ENCODE peak calls at places on chromosomes 12 and 14, in five cellular contexts. B is heart left ventricle, W is endothelial cell of umbilical vein, S is sigmoid colon, T is suprapubic skin. E is an unnamed sample. For H3K9me3, the result is how much of the 10 kb centered on the place peaks cover.

GRCh38 chr14:68157971-68158371 is 338.4 kb downstream of the RAD51B start:
- DNase-seq in T (no peak), W (no peak), B (no peak), S (no peak), E (no peak)

GRCh38 chr14:91105673-91106072 is 8.2 kb upstream of the DGLUCY start:
- DNase-seq in B (no peak), S (no peak), W (no peak), T (no peak), E (no peak)

GRCh38 chr14:54189358-54190354 is 207.2 kb upstream of the CDKN3 start:
- DNase-seq in S (no peak), W (peak), T (no peak), B (no peak), E (no peak)

GRCh38 chr14:57583396-57583795 is 89.7 kb upstream of the CCDC198 start:
- DNase-seq in S (no peak), T (no peak), B (no peak), W (no peak), E (no peak)

GRCh38 chr14:22780105-22780679 is 13.7 kb downstream of the OXA1L start:
- DNase-seq in T (no peak), S (no peak), B (no peak), W (peak), E (no peak)

GRCh38 chr14:102870994-102871831 is 51.2 kb upstream of the AMN start:
- DNase-seq in B (peak), W (no peak), T (no peak), S (no peak), E (no peak)

GRCh38 chr14:64986578-64987571 is at the start of gene FNTB:
- DNase-seq in S (peak), W (peak), T (peak), B (peak), E (peak)

GRCh38 chr14:68248481-68249255 is 429.1 kb downstream of the RAD51B start:
- DNase-seq in T (no peak), W (peak), S (peak), B (peak), E (no peak)

GRCh38 chr12:6375269-6376078 is at the start of gene SCNN1A:
- DNase-seq in W (no peak), T (no peak), B (no peak), S (peak), E (no peak)

GRCh38 chr14:53247596-53248370 is 94.7 kb upstream of the DDHD1 start:
- DNase-seq in S (no peak), B (no peak), W (no peak), T (no peak), E (no peak)

GRCh38 chr12:48973992-48974673 is 2.6 kb upstream of the WNT10B start:
- DNase-seq in B (no peak), S (peak), W (peak), T (no peak), E (no peak)

GRCh38 chr12:80400591-80400991 is 43.4 kb upstream of the PTPRQ start:
- DNase-seq in S (no peak), B (peak), W (peak), T (no peak), E (no peak)

GRCh38 chr14:40003773-40004172 is 571.5 kb upstream of the FBXO33 start:
- DNase-seq in S (no peak), T (no peak), B (no peak), W (no peak), E (no peak)

GRCh38 chr12:55705802-55706402 is 1.8 kb downstream of the ITGA7 start:
- DNase-seq in B (no peak), T (no peak), W (no peak), S (no peak), E (no peak)
- TF ChIP-seq POLR2A in B (no peak), T (no peak), W (no peak), S (peak), E (no peak)

DNA sequence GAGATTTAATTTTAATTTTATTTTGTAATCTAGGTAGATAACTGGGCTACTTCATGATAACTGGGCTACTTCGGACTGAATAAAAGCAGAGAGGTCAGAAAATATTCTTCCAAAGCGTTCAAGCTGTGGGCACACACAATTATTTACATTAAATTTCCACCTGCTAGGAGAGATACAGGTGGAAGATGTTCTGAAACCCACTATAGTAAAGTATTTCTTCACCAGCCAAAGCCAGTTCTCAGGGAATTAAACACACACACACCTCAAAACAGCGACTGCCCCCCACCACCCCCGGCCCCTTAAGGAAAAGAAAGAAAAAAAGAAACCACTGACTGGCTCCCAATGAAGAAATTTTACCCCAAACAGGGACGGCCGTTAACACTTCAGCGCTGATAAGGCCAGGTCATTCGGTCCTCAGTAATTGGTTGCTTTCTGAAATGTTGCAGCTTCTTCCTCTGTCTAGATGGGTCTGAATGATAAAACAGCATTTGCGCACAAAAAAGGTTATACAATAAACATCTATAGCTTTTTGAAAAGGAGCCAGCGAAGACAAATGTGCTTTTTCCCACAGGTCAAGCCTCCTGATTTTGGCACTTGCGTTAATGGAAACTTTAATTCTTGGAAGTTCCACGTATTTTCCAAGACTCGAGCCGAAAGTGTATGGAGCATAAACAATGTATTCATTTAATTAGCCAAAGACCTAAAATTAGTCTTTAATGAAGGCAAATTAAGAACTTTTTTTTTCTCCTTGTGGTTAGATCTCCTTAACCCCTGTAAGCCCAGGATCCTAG is 819 bp upstream of the KCNJ8 start:
- DNase-seq in W (no peak), T (no peak), B (no peak), S (no peak), E (no peak)
- H3K4me3 ChIP-seq in W (no peak), T (peak), B (peak), S (peak), E (peak)

GRCh38 chr14:42316746-42317145 is 710.1 kb downstream of the LRFN5 start:
- DNase-seq in B (no peak), T (no peak), S (no peak), W (no peak), E (no peak)
- H3K9me3 ChIP-seq in B (under half), T (under half), S (under half), W (under half), E (under half)

DNA sequence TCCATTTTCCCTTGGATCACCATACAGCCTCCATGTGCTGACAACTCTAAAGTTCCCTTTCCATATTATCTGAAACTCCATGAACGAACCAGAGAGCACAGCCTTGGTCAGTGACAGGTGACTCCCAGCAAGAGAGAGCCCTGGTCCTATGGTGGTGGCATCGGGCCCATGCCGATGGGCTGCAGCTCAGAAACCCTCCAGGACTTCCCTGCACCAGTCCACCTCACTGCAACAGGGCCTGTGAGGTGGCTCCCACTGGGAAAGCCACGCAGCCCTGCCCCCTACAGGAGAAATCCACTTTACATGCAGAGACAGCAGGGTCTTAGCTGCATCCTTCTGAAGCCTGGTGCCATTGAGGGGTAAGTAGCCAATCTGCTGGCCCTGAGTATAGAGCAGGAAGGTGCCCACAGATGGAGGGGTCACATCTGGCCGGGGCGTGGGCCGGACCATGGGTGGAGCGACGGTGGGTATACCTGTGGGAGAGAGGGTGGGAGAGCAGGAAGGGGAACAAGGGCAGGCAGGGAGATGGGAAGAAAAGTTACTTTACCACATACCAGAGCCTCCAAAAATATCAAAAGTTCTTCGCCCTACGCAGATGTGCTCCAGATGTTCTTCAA is 24.7 kb downstream of the RTRAF start:
- DNase-seq in B (no peak), S (no peak), W (no peak), T (no peak), E (no peak)
- TF ChIP-seq POLR2A in B (no peak), S (no peak), W (no peak), T (no peak), E (no peak)

E was measured in esophagus squamous epithelium.